ENCODE peak calls at places on chromosomes 13 and 19, in eight cellular contexts. F is thyroid gland; R is right atrium auricular region; V is CD8-positive, alpha-beta T cell; S is A549; M is keratinocyte; P is cardiac fibroblast; J is suprapubic skin. G is an unnamed sample.

GRCh38 chr19:2255112-2255845 is 938 bp downstream of the JSRP1 start:
- DNase-seq in S (no peak), M (no peak), V (no peak), J (no peak), P (no peak), R (no peak), F (no peak), G (no peak)

GRCh38 chr13:75855216-75855615 is 219.1 kb downstream of the LMO7 start:
- DNase-seq in S (no peak), F (no peak), M (no peak), J (no peak), V (no peak), P (no peak), R (no peak), G (no peak)

GRCh38 chr13:111337206-111337605 is 16.8 kb downstream of the TEX29 start:
- DNase-seq in M (peak), J (no peak), R (peak), V (no peak), S (no peak), F (no peak), P (peak), G (peak)

GRCh38 chr13:62337109-62337880 is 921.6 kb upstream of the PCDH20 start:
- DNase-seq in M (no peak), P (no peak), J (no peak), S (no peak), F (no peak), V (no peak), R (no peak), G (no peak)

GRCh38 chr13:29564828-29565227 is 30.7 kb downstream of the SLC7A1 start:
- DNase-seq in R (no peak), F (no peak), P (no peak), S (no peak), M (no peak), V (no peak), J (no peak), G (no peak)

GRCh38 chr13:97574926-97575325 is 141.0 kb downstream of the RAP2A start:
- DNase-seq in S (peak), F (no peak), P (peak), V (no peak), M (no peak), R (no peak), J (no peak), G (no peak)

GRCh38 chr19:10404888-10405808 is 1.8 kb upstream of the CDC37 start:
- DNase-seq in S (no peak), R (no peak), V (peak), J (no peak), P (no peak), M (no peak), F (no peak), G (no peak)

GRCh38 chr19:40245506-40246128 is 19.1 kb upstream of the CCNP start:
- DNase-seq in R (no peak), J (no peak), P (no peak), S (no peak), V (no peak), M (no peak), F (no peak), G (no peak)

GRCh38 chr13:75749407-75749806 is 113.3 kb downstream of the LMO7 start:
- DNase-seq in P (peak), J (no peak), R (no peak), S (no peak), V (no peak), M (no peak), F (peak), G (no peak)

GRCh38 chr19:7677664-7678311 is 898 bp downstream of the MCEMP1 start:
- DNase-seq in J (no peak), S (no peak), V (no peak), F (no peak), R (no peak), P (no peak), M (no peak), G (no peak)
- TF ChIP-seq CTCF in J (no peak), S (no peak), V (no peak), F (no peak), R (no peak), P (peak), M (peak), G (no peak)

DNA sequence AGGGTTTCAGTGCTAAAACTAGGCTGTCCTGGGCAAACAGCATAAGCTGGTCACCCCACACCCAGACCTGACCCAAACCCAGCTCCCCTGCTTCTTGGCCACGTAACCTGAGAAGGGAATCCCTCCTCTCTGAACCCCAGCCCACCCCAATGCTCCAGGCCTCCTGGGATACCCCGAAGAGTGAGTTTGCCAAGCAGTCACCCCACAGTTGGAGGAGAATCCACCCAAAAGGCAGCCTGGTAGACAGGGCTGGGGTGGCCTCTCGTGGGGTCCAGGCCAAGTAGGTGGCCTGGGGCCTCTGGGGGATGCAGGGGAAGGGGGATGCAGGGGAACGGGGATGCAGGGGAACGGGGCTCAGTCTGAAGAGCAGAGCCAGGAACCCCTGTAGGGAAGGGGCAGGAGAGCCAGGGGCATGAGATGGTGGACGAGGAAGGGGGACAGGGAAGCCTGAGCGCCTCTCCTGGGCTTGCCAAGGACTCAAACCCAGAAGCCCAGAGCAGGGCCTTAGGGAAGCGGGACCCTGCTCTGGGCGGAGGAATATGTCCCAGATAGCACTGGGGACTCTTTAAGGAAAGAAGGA is 2.8 kb downstream of the PPP1R12C start:
- DNase-seq in P (no peak), F (no peak), R (no peak), M (no peak), V (no peak), S (no peak), J (no peak), G (no peak)
- H3K4me3 ChIP-seq in P (no peak), F (no peak), R (no peak), M (no peak), V (no peak), S (no peak), J (peak), G (no peak)

DNA sequence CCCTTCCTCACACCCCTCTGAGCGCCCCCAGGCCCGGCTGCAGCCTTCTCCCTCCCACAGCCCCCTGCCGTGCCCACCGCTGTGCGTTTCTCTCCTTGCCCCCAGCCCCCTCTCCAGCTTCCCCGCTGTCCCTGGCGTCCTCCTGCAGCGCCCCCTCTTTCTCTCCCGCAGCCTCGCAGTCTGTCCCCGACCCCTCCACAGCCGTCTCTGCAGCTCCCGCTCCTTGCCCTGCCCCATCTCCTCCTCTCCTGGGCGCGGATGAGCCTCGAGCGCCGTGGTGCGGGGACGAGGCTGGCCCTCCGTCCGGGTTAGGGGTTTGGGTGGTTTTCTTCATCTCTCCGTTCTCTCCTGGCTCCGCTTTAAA is 1.1 kb downstream of the KMT5C start:
- DNase-seq in F (peak), S (no peak), P (no peak), V (peak), R (no peak), J (no peak), M (no peak), G (no peak)
- TF ChIP-seq CTCF in F (no peak), S (peak), P (no peak), V (no peak), R (no peak), J (no peak), M (no peak), G (peak)

DNA sequence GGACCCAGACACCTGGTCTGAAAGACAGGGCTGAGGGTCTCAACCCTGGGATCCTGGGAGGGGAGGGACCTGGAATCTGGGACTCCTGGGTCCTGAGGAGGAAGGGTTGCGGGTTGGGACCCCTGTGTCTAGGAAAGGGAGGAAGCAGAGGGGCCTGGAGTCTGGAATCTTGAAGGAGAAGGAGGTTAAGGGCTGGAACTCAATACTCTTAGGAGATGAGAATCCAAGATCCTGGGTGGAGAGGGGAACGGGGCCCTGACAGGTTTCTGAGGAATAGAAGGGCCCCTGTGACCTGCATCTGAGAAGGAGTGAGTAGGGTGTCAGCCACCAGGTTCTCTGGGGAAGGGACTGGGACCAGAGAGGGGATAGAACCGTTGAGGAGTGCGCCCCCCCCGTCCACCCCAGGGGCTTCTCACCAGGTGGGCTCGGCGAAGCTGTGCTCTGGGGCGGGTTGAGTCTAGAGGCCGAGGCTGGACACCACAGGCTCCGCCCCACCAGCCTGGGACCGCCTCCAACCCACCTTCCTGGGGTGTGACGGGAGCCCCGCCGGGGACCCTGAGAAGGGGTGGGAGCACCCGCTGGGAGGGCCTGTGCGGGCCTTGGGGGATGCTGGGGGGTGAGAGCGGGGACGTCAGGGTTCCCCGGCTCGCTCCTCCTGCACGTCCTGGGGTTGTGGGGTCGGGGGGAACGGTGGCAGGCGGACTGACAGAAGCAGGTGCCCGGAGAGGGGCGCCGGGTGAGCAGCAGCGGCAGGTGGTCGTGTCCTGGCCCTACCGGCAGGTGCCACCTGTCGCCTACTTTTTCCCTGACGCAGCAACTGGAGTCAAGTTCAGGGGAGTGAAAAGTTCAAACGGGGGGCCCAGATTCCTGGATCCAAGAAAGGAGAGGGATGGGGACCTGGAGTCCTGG is at the start of gene MAMSTR:
- DNase-seq in S (no peak), F (no peak), M (no peak), J (peak), R (no peak), V (no peak), P (no peak), G (no peak)
- H3K4me3 ChIP-seq in S (peak), F (peak), M (no peak), J (peak), R (peak), V (peak), P (peak), G (peak)

GRCh38 chr13:98827449-98827848 is 75.0 kb upstream of the SLC15A1 start:
- DNase-seq in R (no peak), M (no peak), V (no peak), J (no peak), F (no peak), P (no peak), S (no peak), G (no peak)
- TF ChIP-seq CTCF in R (no peak), M (no peak), V (no peak), J (no peak), F (no peak), P (no peak), S (no peak), G (peak)

DNA sequence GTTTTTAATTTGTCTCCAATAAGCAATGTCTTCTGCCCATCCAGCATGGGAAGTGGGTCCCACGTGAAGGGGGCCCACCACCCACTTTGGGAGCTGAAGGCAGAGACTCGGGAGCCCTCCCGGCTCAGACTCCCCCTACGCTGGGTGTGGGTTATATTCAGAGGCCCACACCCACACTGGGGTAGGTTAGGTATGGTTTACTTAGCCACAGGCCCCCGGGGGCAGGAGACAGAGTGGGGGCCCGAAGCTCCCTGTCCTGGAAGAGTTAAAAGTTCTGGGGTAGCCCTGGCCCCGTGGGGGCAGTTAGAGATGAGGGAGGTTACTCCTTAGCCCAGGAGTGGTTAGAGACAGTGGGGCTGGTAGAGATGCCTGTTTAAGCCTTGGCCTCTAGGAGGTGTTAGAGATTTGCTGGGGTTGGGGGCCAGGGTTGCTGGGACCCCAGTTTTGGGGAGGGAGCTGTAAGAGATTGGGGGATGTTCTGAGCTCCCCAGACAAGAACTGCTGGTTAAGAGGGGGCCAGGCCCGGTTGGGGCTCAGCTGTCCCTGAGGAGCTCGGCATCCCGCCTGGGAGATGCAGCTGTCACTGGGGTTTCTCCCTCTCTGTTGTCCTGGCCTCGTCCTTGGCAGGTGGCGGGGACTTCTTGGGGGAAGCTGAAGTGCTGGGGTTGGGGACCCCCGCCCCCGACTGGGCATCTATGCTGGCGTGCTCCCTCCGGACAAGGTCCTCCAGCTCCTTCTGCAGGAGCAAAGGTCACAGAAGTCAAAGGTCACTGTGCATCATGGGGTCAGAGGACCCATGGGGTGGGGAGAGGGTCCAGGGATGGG is 712 bp upstream of the RINL start:
- DNase-seq in J (no peak), F (no peak), M (no peak), S (no peak), P (no peak), R (no peak), V (no peak), G (no peak)
- H3K4me3 ChIP-seq in J (no peak), F (no peak), M (peak), S (no peak), P (no peak), R (no peak), V (peak), G (no peak)

GRCh38 chr19:51259348-51260245 is 8.7 kb downstream of the SIGLECL1 start:
- DNase-seq in F (peak), V (peak), M (no peak), P (peak), J (no peak), S (peak), R (no peak), G (no peak)

GRCh38 chr19:51258165-51258564 is 7.3 kb downstream of the SIGLECL1 start:
- DNase-seq in F (no peak), S (no peak), V (no peak), J (no peak), P (no peak), R (no peak), M (no peak), G (no peak)

GRCh38 chr19:51258761-51259160 is 7.9 kb downstream of the SIGLECL1 start:
- DNase-seq in R (no peak), J (no peak), P (no peak), F (no peak), M (no peak), S (no peak), V (no peak), G (no peak)

DNA sequence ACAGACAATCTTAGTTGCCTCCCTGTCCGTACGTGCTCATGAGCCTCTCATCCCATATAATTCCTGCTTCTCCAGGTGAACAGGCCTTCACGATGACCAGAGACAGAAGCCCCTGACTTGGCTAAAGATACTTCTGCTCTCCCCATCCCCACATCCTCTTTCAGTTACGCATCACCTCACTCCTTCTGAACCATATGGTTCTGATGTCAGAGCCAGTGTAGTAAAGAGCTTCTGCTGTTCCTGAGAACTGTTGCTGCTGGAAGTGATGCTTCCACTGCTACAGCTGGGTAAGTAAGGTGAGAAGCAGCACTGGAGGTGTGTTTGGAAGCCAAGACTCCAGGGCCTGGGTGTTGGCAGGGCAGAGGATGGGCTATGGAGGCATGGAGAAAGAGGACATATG is 12.9 kb downstream of the SIGLECL1 start:
- DNase-seq in P (no peak), V (no peak), M (no peak), F (no peak), J (no peak), R (no peak), S (no peak), G (no peak)
- TF ChIP-seq CTCF in P (no peak), V (no peak), M (no peak), F (no peak), J (no peak), R (no peak), S (no peak), G (no peak)

DNA sequence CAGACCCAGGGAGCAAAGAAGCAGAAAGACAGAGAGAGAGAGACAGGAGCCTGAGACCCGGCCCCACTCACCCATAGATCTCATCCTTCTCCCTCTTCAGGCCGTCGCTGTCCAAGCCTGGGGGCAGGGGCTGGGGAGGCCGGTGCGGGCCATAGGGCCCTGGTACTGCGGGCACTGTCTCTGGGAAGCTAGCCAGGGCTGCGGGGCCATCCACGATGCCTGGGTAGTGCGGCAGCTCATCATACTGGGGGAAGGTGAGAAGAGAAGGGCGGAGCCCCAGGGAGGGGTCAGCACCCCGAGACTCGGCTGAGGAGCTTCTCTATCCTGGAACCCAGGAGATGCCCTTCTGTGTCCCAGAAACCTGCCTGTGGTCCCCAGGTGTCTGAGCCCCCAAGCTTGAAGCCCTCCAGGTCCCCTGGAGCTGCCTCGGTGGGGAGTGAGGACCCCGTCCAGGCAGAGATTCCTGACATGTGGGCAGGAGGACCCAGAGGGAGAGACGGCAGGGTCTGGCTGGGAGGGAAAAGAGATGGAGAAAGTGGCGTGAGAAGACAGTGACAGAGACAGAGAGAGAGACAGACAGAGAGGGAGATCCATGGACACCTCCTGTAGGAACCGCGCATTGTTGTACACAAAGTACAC is 2.1 kb downstream of the MEIS3 start:
- DNase-seq in S (no peak), P (no peak), R (no peak), M (no peak), V (no peak), J (no peak), F (no peak), G (no peak)
- H3K4me3 ChIP-seq in S (no peak), P (no peak), R (no peak), M (no peak), V (no peak), J (no peak), F (no peak), G (no peak)

GRCh38 chr13:114088234-114088633 is 44.2 kb downstream of the RASA3 start:
- DNase-seq in S (no peak), J (no peak), F (no peak), V (no peak), M (no peak), P (no peak), R (peak), G (no peak)
- TF ChIP-seq CTCF in S (no peak), J (no peak), F (no peak), V (no peak), M (no peak), P (no peak), R (no peak), G (no peak)

G was measured in epithelial cell of proximal tubule.